ENCODE peak calls at places on chromosome 3, in ten cellular contexts. One of them, this sample, is unnamed.

GRCh38 chr3:74469151-74469550 is 145.3 kb downstream of the CNTN3 start:
- DNase-seq in activated CD4-positive, alpha-beta T cell treated with anti-CD3 and anti-CD28 coated beads, Interleukin-2, amount 50 U/mL, for 1 hour: no peak
- DNase-seq in K562: no peak
- DNase-seq in sciatic nerve: no peak
- DNase-seq in GOT3: no peak
- DNase-seq in iris pigment epithelial cell: peak
- DNase-seq in NCI-H1105: no peak
- DNase-seq in activated CD4-positive, alpha-beta memory T cell treated with anti-CD3 and anti-CD28 coated beads for 36 hours: no peak
- DNase-seq in activated T-cell treated with anti-CD3 and anti-CD28 coated beads for 1 hour: no peak
- DNase-seq in effector CD4-positive, alpha-beta T cell: no peak
- DNase-seq in this sample: no peak

GRCh38 chr3:29514912-29515311 is 234.0 kb downstream of the RBMS3 start:
- DNase-seq in activated CD4-positive, alpha-beta T cell treated with anti-CD3 and anti-CD28 coated beads, Interleukin-2, amount 50 U/mL, for 1 hour: no peak
- DNase-seq in K562: no peak
- DNase-seq in sciatic nerve: no peak
- DNase-seq in GOT3: no peak
- DNase-seq in iris pigment epithelial cell: no peak
- DNase-seq in NCI-H1105: no peak
- DNase-seq in activated CD4-positive, alpha-beta memory T cell treated with anti-CD3 and anti-CD28 coated beads for 36 hours: no peak
- DNase-seq in activated T-cell treated with anti-CD3 and anti-CD28 coated beads for 1 hour: no peak
- DNase-seq in effector CD4-positive, alpha-beta T cell: no peak
- DNase-seq in this sample: no peak

GRCh38 chr3:50287262-50287661 is 5.0 kb downstream of the IFRD2 start:
- DNase-seq in activated CD4-positive, alpha-beta T cell treated with anti-CD3 and anti-CD28 coated beads, Interleukin-2, amount 50 U/mL, for 1 hour: no peak
- DNase-seq in K562: no peak
- DNase-seq in sciatic nerve: no peak
- DNase-seq in GOT3: no peak
- DNase-seq in iris pigment epithelial cell: no peak
- DNase-seq in NCI-H1105: no peak
- DNase-seq in activated CD4-positive, alpha-beta memory T cell treated with anti-CD3 and anti-CD28 coated beads for 36 hours: no peak
- DNase-seq in activated T-cell treated with anti-CD3 and anti-CD28 coated beads for 1 hour: no peak
- DNase-seq in effector CD4-positive, alpha-beta T cell: no peak
- DNase-seq in this sample: no peak

GRCh38 chr3:142447308-142447851 is 457 bp downstream of the XRN1 start:
- DNase-seq in activated CD4-positive, alpha-beta T cell treated with anti-CD3 and anti-CD28 coated beads, Interleukin-2, amount 50 U/mL, for 1 hour: peak
- DNase-seq in K562: peak
- DNase-seq in sciatic nerve: peak
- DNase-seq in GOT3: peak
- DNase-seq in iris pigment epithelial cell: peak
- DNase-seq in NCI-H1105: peak
- DNase-seq in activated CD4-positive, alpha-beta memory T cell treated with anti-CD3 and anti-CD28 coated beads for 36 hours: peak
- DNase-seq in activated T-cell treated with anti-CD3 and anti-CD28 coated beads for 1 hour: peak
- DNase-seq in effector CD4-positive, alpha-beta T cell: peak
- DNase-seq in this sample: peak

GRCh38 chr3:45940004-45940780 is 3.1 kb upstream of the CXCR6 start:
- DNase-seq in activated CD4-positive, alpha-beta T cell treated with anti-CD3 and anti-CD28 coated beads, Interleukin-2, amount 50 U/mL, for 1 hour: no peak
- DNase-seq in K562: peak
- DNase-seq in sciatic nerve: peak
- DNase-seq in GOT3: no peak
- DNase-seq in iris pigment epithelial cell: no peak
- DNase-seq in NCI-H1105: no peak
- DNase-seq in activated CD4-positive, alpha-beta memory T cell treated with anti-CD3 and anti-CD28 coated beads for 36 hours: no peak
- DNase-seq in activated T-cell treated with anti-CD3 and anti-CD28 coated beads for 1 hour: no peak
- DNase-seq in effector CD4-positive, alpha-beta T cell: no peak
- DNase-seq in this sample: no peak

GRCh38 chr3:47612178-47612577 is 33.5 kb upstream of the CSPG5 start:
- DNase-seq in activated CD4-positive, alpha-beta T cell treated with anti-CD3 and anti-CD28 coated beads, Interleukin-2, amount 50 U/mL, for 1 hour: no peak
- DNase-seq in K562: peak
- DNase-seq in sciatic nerve: no peak
- DNase-seq in GOT3: no peak
- DNase-seq in iris pigment epithelial cell: peak
- DNase-seq in NCI-H1105: no peak
- DNase-seq in activated CD4-positive, alpha-beta memory T cell treated with anti-CD3 and anti-CD28 coated beads for 36 hours: no peak
- DNase-seq in activated T-cell treated with anti-CD3 and anti-CD28 coated beads for 1 hour: no peak
- DNase-seq in effector CD4-positive, alpha-beta T cell: no peak
- DNase-seq in this sample: no peak

GRCh38 chr3:149018247-149018646 is 26.9 kb downstream of the GYG1 start:
- DNase-seq in activated CD4-positive, alpha-beta T cell treated with anti-CD3 and anti-CD28 coated beads, Interleukin-2, amount 50 U/mL, for 1 hour: no peak
- DNase-seq in K562: no peak
- DNase-seq in sciatic nerve: no peak
- DNase-seq in GOT3: no peak
- DNase-seq in iris pigment epithelial cell: peak
- DNase-seq in NCI-H1105: no peak
- DNase-seq in activated CD4-positive, alpha-beta memory T cell treated with anti-CD3 and anti-CD28 coated beads for 36 hours: no peak
- DNase-seq in activated T-cell treated with anti-CD3 and anti-CD28 coated beads for 1 hour: no peak
- DNase-seq in effector CD4-positive, alpha-beta T cell: no peak
- DNase-seq in this sample: no peak

GRCh38 chr3:142269777-142270176 is 44.4 kb upstream of the GK5 start:
- DNase-seq in activated CD4-positive, alpha-beta T cell treated with anti-CD3 and anti-CD28 coated beads, Interleukin-2, amount 50 U/mL, for 1 hour: no peak
- DNase-seq in K562: no peak
- DNase-seq in sciatic nerve: no peak
- DNase-seq in GOT3: no peak
- DNase-seq in iris pigment epithelial cell: no peak
- DNase-seq in NCI-H1105: no peak
- DNase-seq in activated CD4-positive, alpha-beta memory T cell treated with anti-CD3 and anti-CD28 coated beads for 36 hours: no peak
- DNase-seq in activated T-cell treated with anti-CD3 and anti-CD28 coated beads for 1 hour: no peak
- DNase-seq in effector CD4-positive, alpha-beta T cell: no peak
- DNase-seq in this sample: no peak

GRCh38 chr3:46480481-46481195 is 15.9 kb upstream of the LTF start:
- DNase-seq in activated CD4-positive, alpha-beta T cell treated with anti-CD3 and anti-CD28 coated beads, Interleukin-2, amount 50 U/mL, for 1 hour: no peak
- DNase-seq in K562: no peak
- DNase-seq in sciatic nerve: no peak
- DNase-seq in GOT3: no peak
- DNase-seq in iris pigment epithelial cell: no peak
- DNase-seq in NCI-H1105: no peak
- DNase-seq in activated CD4-positive, alpha-beta memory T cell treated with anti-CD3 and anti-CD28 coated beads for 36 hours: no peak
- DNase-seq in activated T-cell treated with anti-CD3 and anti-CD28 coated beads for 1 hour: no peak
- DNase-seq in effector CD4-positive, alpha-beta T cell: no peak
- DNase-seq in this sample: no peak

GRCh38 chr3:195863121-195864061 is 45.0 kb downstream of the TNK2 start:
- DNase-seq in activated CD4-positive, alpha-beta T cell treated with anti-CD3 and anti-CD28 coated beads, Interleukin-2, amount 50 U/mL, for 1 hour: peak
- DNase-seq in K562: peak
- DNase-seq in sciatic nerve: peak
- DNase-seq in GOT3: peak
- DNase-seq in iris pigment epithelial cell: peak
- DNase-seq in NCI-H1105: no peak
- DNase-seq in activated CD4-positive, alpha-beta memory T cell treated with anti-CD3 and anti-CD28 coated beads for 36 hours: peak
- DNase-seq in activated T-cell treated with anti-CD3 and anti-CD28 coated beads for 1 hour: peak
- DNase-seq in effector CD4-positive, alpha-beta T cell: peak
- DNase-seq in this sample: no peak

GRCh38 chr3:183290216-183290615 is 37.2 kb downstream of the B3GNT5 start:
- DNase-seq in activated CD4-positive, alpha-beta T cell treated with anti-CD3 and anti-CD28 coated beads, Interleukin-2, amount 50 U/mL, for 1 hour: no peak
- DNase-seq in K562: no peak
- DNase-seq in sciatic nerve: no peak
- DNase-seq in GOT3: no peak
- DNase-seq in iris pigment epithelial cell: no peak
- DNase-seq in NCI-H1105: no peak
- DNase-seq in activated CD4-positive, alpha-beta memory T cell treated with anti-CD3 and anti-CD28 coated beads for 36 hours: no peak
- DNase-seq in activated T-cell treated with anti-CD3 and anti-CD28 coated beads for 1 hour: no peak
- DNase-seq in effector CD4-positive, alpha-beta T cell: no peak
- DNase-seq in this sample: no peak

GRCh38 chr3:9623148-9623547 is 26.2 kb upstream of the MTMR14 start:
- DNase-seq in activated CD4-positive, alpha-beta T cell treated with anti-CD3 and anti-CD28 coated beads, Interleukin-2, amount 50 U/mL, for 1 hour: no peak
- DNase-seq in K562: peak
- DNase-seq in sciatic nerve: no peak
- DNase-seq in GOT3: no peak
- DNase-seq in iris pigment epithelial cell: peak
- DNase-seq in NCI-H1105: no peak
- DNase-seq in activated CD4-positive, alpha-beta memory T cell treated with anti-CD3 and anti-CD28 coated beads for 36 hours: no peak
- DNase-seq in activated T-cell treated with anti-CD3 and anti-CD28 coated beads for 1 hour: no peak
- DNase-seq in effector CD4-positive, alpha-beta T cell: no peak
- DNase-seq in this sample: no peak

GRCh38 chr3:46276497-46277099 is 34.3 kb downstream of the CCR3 start:
- DNase-seq in activated CD4-positive, alpha-beta T cell treated with anti-CD3 and anti-CD28 coated beads, Interleukin-2, amount 50 U/mL, for 1 hour: peak
- DNase-seq in K562: peak
- DNase-seq in sciatic nerve: peak
- DNase-seq in GOT3: no peak
- DNase-seq in iris pigment epithelial cell: peak
- DNase-seq in NCI-H1105: no peak
- DNase-seq in activated CD4-positive, alpha-beta memory T cell treated with anti-CD3 and anti-CD28 coated beads for 36 hours: peak
- DNase-seq in activated T-cell treated with anti-CD3 and anti-CD28 coated beads for 1 hour: peak
- DNase-seq in effector CD4-positive, alpha-beta T cell: peak
- DNase-seq in this sample: no peak

GRCh38 chr3:72212396-72212795 is 427.4 kb upstream of the PROK2 start:
- DNase-seq in activated CD4-positive, alpha-beta T cell treated with anti-CD3 and anti-CD28 coated beads, Interleukin-2, amount 50 U/mL, for 1 hour: no peak
- DNase-seq in K562: no peak
- DNase-seq in sciatic nerve: no peak
- DNase-seq in GOT3: no peak
- DNase-seq in iris pigment epithelial cell: no peak
- DNase-seq in NCI-H1105: no peak
- DNase-seq in activated CD4-positive, alpha-beta memory T cell treated with anti-CD3 and anti-CD28 coated beads for 36 hours: no peak
- DNase-seq in activated T-cell treated with anti-CD3 and anti-CD28 coated beads for 1 hour: no peak
- DNase-seq in effector CD4-positive, alpha-beta T cell: no peak
- DNase-seq in this sample: no peak

GRCh38 chr3:52190294-52190841 is 7.6 kb upstream of the ALAS1 start:
- DNase-seq in activated CD4-positive, alpha-beta T cell treated with anti-CD3 and anti-CD28 coated beads, Interleukin-2, amount 50 U/mL, for 1 hour: no peak
- DNase-seq in K562: peak
- DNase-seq in sciatic nerve: peak
- DNase-seq in GOT3: no peak
- DNase-seq in iris pigment epithelial cell: no peak
- DNase-seq in NCI-H1105: no peak
- DNase-seq in activated CD4-positive, alpha-beta memory T cell treated with anti-CD3 and anti-CD28 coated beads for 36 hours: no peak
- DNase-seq in activated T-cell treated with anti-CD3 and anti-CD28 coated beads for 1 hour: no peak
- DNase-seq in effector CD4-positive, alpha-beta T cell: no peak
- DNase-seq in this sample: no peak

GRCh38 chr3:114606336-114606735 is 312.5 kb downstream of the TIGIT start:
- DNase-seq in activated CD4-positive, alpha-beta T cell treated with anti-CD3 and anti-CD28 coated beads, Interleukin-2, amount 50 U/mL, for 1 hour: no peak
- DNase-seq in K562: no peak
- DNase-seq in sciatic nerve: no peak
- DNase-seq in GOT3: no peak
- DNase-seq in iris pigment epithelial cell: no peak
- DNase-seq in NCI-H1105: no peak
- DNase-seq in activated CD4-positive, alpha-beta memory T cell treated with anti-CD3 and anti-CD28 coated beads for 36 hours: no peak
- DNase-seq in activated T-cell treated with anti-CD3 and anti-CD28 coated beads for 1 hour: no peak
- DNase-seq in effector CD4-positive, alpha-beta T cell: no peak
- DNase-seq in this sample: no peak

GRCh38 chr3:193789455-193789854 is 196.4 kb downstream of the OPA1 start:
- DNase-seq in activated CD4-positive, alpha-beta T cell treated with anti-CD3 and anti-CD28 coated beads, Interleukin-2, amount 50 U/mL, for 1 hour: no peak
- DNase-seq in K562: no peak
- DNase-seq in sciatic nerve: no peak
- DNase-seq in GOT3: no peak
- DNase-seq in iris pigment epithelial cell: no peak
- DNase-seq in NCI-H1105: no peak
- DNase-seq in activated CD4-positive, alpha-beta memory T cell treated with anti-CD3 and anti-CD28 coated beads for 36 hours: no peak
- DNase-seq in activated T-cell treated with anti-CD3 and anti-CD28 coated beads for 1 hour: no peak
- DNase-seq in effector CD4-positive, alpha-beta T cell: no peak
- DNase-seq in this sample: no peak

GRCh38 chr3:155411500-155412223 is 118.2 kb upstream of the STRIT1 start:
- DNase-seq in activated CD4-positive, alpha-beta T cell treated with anti-CD3 and anti-CD28 coated beads, Interleukin-2, amount 50 U/mL, for 1 hour: no peak
- DNase-seq in K562: peak
- DNase-seq in sciatic nerve: no peak
- DNase-seq in GOT3: no peak
- DNase-seq in iris pigment epithelial cell: no peak
- DNase-seq in NCI-H1105: no peak
- DNase-seq in activated CD4-positive, alpha-beta memory T cell treated with anti-CD3 and anti-CD28 coated beads for 36 hours: peak
- DNase-seq in activated T-cell treated with anti-CD3 and anti-CD28 coated beads for 1 hour: no peak
- DNase-seq in effector CD4-positive, alpha-beta T cell: no peak
- DNase-seq in this sample: no peak

GRCh38 chr3:22269827-22270226 is 518.8 kb upstream of the ZNF385D start:
- DNase-seq in activated CD4-positive, alpha-beta T cell treated with anti-CD3 and anti-CD28 coated beads, Interleukin-2, amount 50 U/mL, for 1 hour: no peak
- DNase-seq in K562: no peak
- DNase-seq in sciatic nerve: no peak
- DNase-seq in GOT3: no peak
- DNase-seq in iris pigment epithelial cell: peak
- DNase-seq in NCI-H1105: no peak
- DNase-seq in activated CD4-positive, alpha-beta memory T cell treated with anti-CD3 and anti-CD28 coated beads for 36 hours: no peak
- DNase-seq in activated T-cell treated with anti-CD3 and anti-CD28 coated beads for 1 hour: no peak
- DNase-seq in effector CD4-positive, alpha-beta T cell: no peak
- DNase-seq in this sample: no peak

GRCh38 chr3:162546910-162547309 is 1050.3 kb downstream of the OTOL1 start:
- DNase-seq in activated CD4-positive, alpha-beta T cell treated with anti-CD3 and anti-CD28 coated beads, Interleukin-2, amount 50 U/mL, for 1 hour: no peak
- DNase-seq in K562: no peak
- DNase-seq in sciatic nerve: no peak
- DNase-seq in GOT3: no peak
- DNase-seq in iris pigment epithelial cell: no peak
- DNase-seq in NCI-H1105: no peak
- DNase-seq in activated CD4-positive, alpha-beta memory T cell treated with anti-CD3 and anti-CD28 coated beads for 36 hours: no peak
- DNase-seq in activated T-cell treated with anti-CD3 and anti-CD28 coated beads for 1 hour: no peak
- DNase-seq in effector CD4-positive, alpha-beta T cell: no peak
- DNase-seq in this sample: no peak

GRCh38 chr3:37671000-37671483 is 190.6 kb upstream of the CTDSPL start:
- DNase-seq in activated CD4-positive, alpha-beta T cell treated with anti-CD3 and anti-CD28 coated beads, Interleukin-2, amount 50 U/mL, for 1 hour: no peak
- DNase-seq in K562: no peak
- DNase-seq in sciatic nerve: no peak
- DNase-seq in GOT3: no peak
- DNase-seq in iris pigment epithelial cell: no peak
- DNase-seq in NCI-H1105: no peak
- DNase-seq in activated CD4-positive, alpha-beta memory T cell treated with anti-CD3 and anti-CD28 coated beads for 36 hours: no peak
- DNase-seq in activated T-cell treated with anti-CD3 and anti-CD28 coated beads for 1 hour: no peak
- DNase-seq in effector CD4-positive, alpha-beta T cell: no peak
- DNase-seq in this sample: no peak

GRCh38 chr3:110419096-110419495 is 652.5 kb upstream of the NECTIN3 start:
- DNase-seq in activated CD4-positive, alpha-beta T cell treated with anti-CD3 and anti-CD28 coated beads, Interleukin-2, amount 50 U/mL, for 1 hour: no peak
- DNase-seq in K562: peak
- DNase-seq in sciatic nerve: no peak
- DNase-seq in GOT3: no peak
- DNase-seq in iris pigment epithelial cell: no peak
- DNase-seq in NCI-H1105: no peak
- DNase-seq in activated CD4-positive, alpha-beta memory T cell treated with anti-CD3 and anti-CD28 coated beads for 36 hours: no peak
- DNase-seq in activated T-cell treated with anti-CD3 and anti-CD28 coated beads for 1 hour: no peak
- DNase-seq in effector CD4-positive, alpha-beta T cell: no peak
- DNase-seq in this sample: no peak

GRCh38 chr3:99108508-99108907 is 207.0 kb upstream of the DCBLD2 start:
- DNase-seq in activated CD4-positive, alpha-beta T cell treated with anti-CD3 and anti-CD28 coated beads, Interleukin-2, amount 50 U/mL, for 1 hour: no peak
- DNase-seq in K562: no peak
- DNase-seq in sciatic nerve: no peak
- DNase-seq in GOT3: no peak
- DNase-seq in iris pigment epithelial cell: peak
- DNase-seq in NCI-H1105: no peak
- DNase-seq in activated CD4-positive, alpha-beta memory T cell treated with anti-CD3 and anti-CD28 coated beads for 36 hours: no peak
- DNase-seq in activated T-cell treated with anti-CD3 and anti-CD28 coated beads for 1 hour: no peak
- DNase-seq in effector CD4-positive, alpha-beta T cell: no peak
- DNase-seq in this sample: no peak

GRCh38 chr3:142940000-142940399 is 23.5 kb downstream of the PAQR9 start:
- DNase-seq in activated CD4-positive, alpha-beta T cell treated with anti-CD3 and anti-CD28 coated beads, Interleukin-2, amount 50 U/mL, for 1 hour: no peak
- DNase-seq in K562: no peak
- DNase-seq in sciatic nerve: no peak
- DNase-seq in GOT3: no peak
- DNase-seq in iris pigment epithelial cell: no peak
- DNase-seq in NCI-H1105: no peak
- DNase-seq in activated CD4-positive, alpha-beta memory T cell treated with anti-CD3 and anti-CD28 coated beads for 36 hours: no peak
- DNase-seq in activated T-cell treated with anti-CD3 and anti-CD28 coated beads for 1 hour: no peak
- DNase-seq in effector CD4-positive, alpha-beta T cell: no peak
- DNase-seq in this sample: no peak

GRCh38 chr3:188974856-188975611 is 196.7 kb upstream of the TPRG1 start:
- DNase-seq in activated CD4-positive, alpha-beta T cell treated with anti-CD3 and anti-CD28 coated beads, Interleukin-2, amount 50 U/mL, for 1 hour: no peak
- DNase-seq in K562: no peak
- DNase-seq in sciatic nerve: no peak
- DNase-seq in GOT3: no peak
- DNase-seq in iris pigment epithelial cell: peak
- DNase-seq in NCI-H1105: peak
- DNase-seq in activated CD4-positive, alpha-beta memory T cell treated with anti-CD3 and anti-CD28 coated beads for 36 hours: no peak
- DNase-seq in activated T-cell treated with anti-CD3 and anti-CD28 coated beads for 1 hour: no peak
- DNase-seq in effector CD4-positive, alpha-beta T cell: no peak
- DNase-seq in this sample: no peak

GRCh38 chr3:146705205-146705604 is 100.1 kb upstream of the PLSCR5 start:
- DNase-seq in activated CD4-positive, alpha-beta T cell treated with anti-CD3 and anti-CD28 coated beads, Interleukin-2, amount 50 U/mL, for 1 hour: no peak
- DNase-seq in K562: no peak
- DNase-seq in sciatic nerve: no peak
- DNase-seq in GOT3: no peak
- DNase-seq in iris pigment epithelial cell: peak
- DNase-seq in NCI-H1105: no peak
- DNase-seq in activated CD4-positive, alpha-beta memory T cell treated with anti-CD3 and anti-CD28 coated beads for 36 hours: no peak
- DNase-seq in activated T-cell treated with anti-CD3 and anti-CD28 coated beads for 1 hour: no peak
- DNase-seq in effector CD4-positive, alpha-beta T cell: no peak
- DNase-seq in this sample: no peak

GRCh38 chr3:12558706-12559105 is 1.8 kb downstream of the MKRN2 start:
- DNase-seq in activated CD4-positive, alpha-beta T cell treated with anti-CD3 and anti-CD28 coated beads, Interleukin-2, amount 50 U/mL, for 1 hour: no peak
- DNase-seq in K562: peak
- DNase-seq in sciatic nerve: no peak
- DNase-seq in GOT3: no peak
- DNase-seq in iris pigment epithelial cell: no peak
- DNase-seq in NCI-H1105: no peak
- DNase-seq in activated CD4-positive, alpha-beta memory T cell treated with anti-CD3 and anti-CD28 coated beads for 36 hours: no peak
- DNase-seq in activated T-cell treated with anti-CD3 and anti-CD28 coated beads for 1 hour: no peak
- DNase-seq in effector CD4-positive, alpha-beta T cell: no peak
- DNase-seq in this sample: no peak

GRCh38 chr3:188274249-188274915 is 120.4 kb downstream of the LPP start:
- DNase-seq in activated CD4-positive, alpha-beta T cell treated with anti-CD3 and anti-CD28 coated beads, Interleukin-2, amount 50 U/mL, for 1 hour: no peak
- DNase-seq in K562: no peak
- DNase-seq in sciatic nerve: no peak
- DNase-seq in GOT3: no peak
- DNase-seq in iris pigment epithelial cell: no peak
- DNase-seq in NCI-H1105: no peak
- DNase-seq in activated CD4-positive, alpha-beta memory T cell treated with anti-CD3 and anti-CD28 coated beads for 36 hours: no peak
- DNase-seq in activated T-cell treated with anti-CD3 and anti-CD28 coated beads for 1 hour: no peak
- DNase-seq in effector CD4-positive, alpha-beta T cell: no peak
- DNase-seq in this sample: no peak

This sample was measured in NCI-H748 treated with DMSO at 0.1 percent for 48 hours.